ENCODE peak calls at places on chromosome 5, in eight cellular contexts. One of them, this sample, is unnamed. For H3K4me1, the result is how much of the 10 kb centered on the place peaks cover.

GRCh38 chr5:3736466-3736865 is 140.8 kb downstream of the IRX1 start:
- DNase-seq in uterus: no peak
- DNase-seq in breast epithelium: no peak
- DNase-seq in adrenal gland: no peak
- DNase-seq in effector memory CD4-positive, alpha-beta T cell: no peak
- DNase-seq in left lung: no peak
- DNase-seq in heart left ventricle: no peak
- DNase-seq in CD8-positive, alpha-beta T cell: no peak
- DNase-seq in this sample: no peak

GRCh38 chr5:122312670-122312988 is 592 bp downstream of the SNCAIP start:
- DNase-seq in uterus: peak
- DNase-seq in breast epithelium: no peak
- DNase-seq in adrenal gland: peak
- DNase-seq in effector memory CD4-positive, alpha-beta T cell: no peak
- DNase-seq in left lung: peak
- DNase-seq in heart left ventricle: peak
- DNase-seq in CD8-positive, alpha-beta T cell: no peak
- DNase-seq in this sample: no peak

GRCh38 chr5:112647428-112647827 is 90.3 kb upstream of the APC start:
- DNase-seq in uterus: no peak
- DNase-seq in breast epithelium: no peak
- DNase-seq in adrenal gland: no peak
- DNase-seq in effector memory CD4-positive, alpha-beta T cell: no peak
- DNase-seq in left lung: no peak
- DNase-seq in heart left ventricle: no peak
- DNase-seq in CD8-positive, alpha-beta T cell: no peak
- DNase-seq in this sample: no peak

GRCh38 chr5:4720831-4721230 is 419.3 kb upstream of the ADAMTS16 start:
- DNase-seq in uterus: no peak
- DNase-seq in breast epithelium: no peak
- DNase-seq in adrenal gland: peak
- DNase-seq in effector memory CD4-positive, alpha-beta T cell: no peak
- DNase-seq in left lung: no peak
- DNase-seq in heart left ventricle: no peak
- DNase-seq in CD8-positive, alpha-beta T cell: no peak
- DNase-seq in this sample: no peak

GRCh38 chr5:111134080-111134479 is 41.9 kb downstream of the WDR36 start:
- DNase-seq in uterus: no peak
- DNase-seq in breast epithelium: no peak
- DNase-seq in adrenal gland: no peak
- DNase-seq in effector memory CD4-positive, alpha-beta T cell: no peak
- DNase-seq in left lung: no peak
- DNase-seq in heart left ventricle: no peak
- DNase-seq in CD8-positive, alpha-beta T cell: no peak
- DNase-seq in this sample: no peak

GRCh38 chr5:64666058-64666457 is 24.2 kb upstream of the SHISAL2B start:
- DNase-seq in uterus: no peak
- DNase-seq in breast epithelium: no peak
- DNase-seq in adrenal gland: no peak
- DNase-seq in effector memory CD4-positive, alpha-beta T cell: no peak
- DNase-seq in left lung: no peak
- DNase-seq in heart left ventricle: no peak
- DNase-seq in CD8-positive, alpha-beta T cell: no peak
- DNase-seq in this sample: no peak

GRCh38 chr5:100693481-100693880 is 158.3 kb downstream of the FAM174A start:
- DNase-seq in uterus: no peak
- DNase-seq in breast epithelium: no peak
- DNase-seq in adrenal gland: no peak
- DNase-seq in effector memory CD4-positive, alpha-beta T cell: no peak
- DNase-seq in left lung: no peak
- DNase-seq in heart left ventricle: no peak
- DNase-seq in CD8-positive, alpha-beta T cell: no peak
- DNase-seq in this sample: no peak

GRCh38 chr5:178478370-178478769 is 111.8 kb downstream of the COL23A1 start:
- DNase-seq in uterus: no peak
- DNase-seq in breast epithelium: no peak
- DNase-seq in adrenal gland: no peak
- DNase-seq in effector memory CD4-positive, alpha-beta T cell: no peak
- DNase-seq in left lung: no peak
- DNase-seq in heart left ventricle: no peak
- DNase-seq in CD8-positive, alpha-beta T cell: no peak
- DNase-seq in this sample: no peak

GRCh38 chr5:178332096-178332780 is 99.6 kb upstream of the PHYKPL start:
- DNase-seq in uterus: no peak
- DNase-seq in breast epithelium: no peak
- DNase-seq in adrenal gland: no peak
- DNase-seq in effector memory CD4-positive, alpha-beta T cell: no peak
- DNase-seq in left lung: no peak
- DNase-seq in heart left ventricle: no peak
- DNase-seq in CD8-positive, alpha-beta T cell: no peak
- DNase-seq in this sample: no peak

GRCh38 chr5:125559296-125559695 is 812.9 kb upstream of the ZNF608 start:
- DNase-seq in uterus: no peak
- DNase-seq in breast epithelium: no peak
- DNase-seq in adrenal gland: peak
- DNase-seq in effector memory CD4-positive, alpha-beta T cell: no peak
- DNase-seq in left lung: no peak
- DNase-seq in heart left ventricle: peak
- DNase-seq in CD8-positive, alpha-beta T cell: no peak
- DNase-seq in this sample: no peak

GRCh38 chr5:159106569-159107282 is 7.0 kb upstream of the EBF1 start:
- DNase-seq in uterus: peak
- DNase-seq in breast epithelium: no peak
- DNase-seq in adrenal gland: peak
- DNase-seq in effector memory CD4-positive, alpha-beta T cell: peak
- DNase-seq in left lung: peak
- DNase-seq in heart left ventricle: peak
- DNase-seq in CD8-positive, alpha-beta T cell: peak
- DNase-seq in this sample: peak
- H3K4me3 ChIP-seq in uterus: peak
- H3K4me3 ChIP-seq in breast epithelium: peak
- H3K4me3 ChIP-seq in adrenal gland: no peak
- H3K4me3 ChIP-seq in effector memory CD4-positive, alpha-beta T cell: peak
- H3K4me3 ChIP-seq in left lung: no peak
- H3K4me3 ChIP-seq in heart left ventricle: peak
- H3K4me3 ChIP-seq in CD8-positive, alpha-beta T cell: peak
- H3K4me3 ChIP-seq in this sample: peak

GRCh38 chr5:149750596-149750995 is 20.5 kb downstream of the PPARGC1B start:
- DNase-seq in uterus: no peak
- DNase-seq in breast epithelium: no peak
- DNase-seq in adrenal gland: no peak
- DNase-seq in effector memory CD4-positive, alpha-beta T cell: no peak
- DNase-seq in left lung: no peak
- DNase-seq in heart left ventricle: no peak
- DNase-seq in CD8-positive, alpha-beta T cell: no peak
- DNase-seq in this sample: no peak
- H3K4me1 ChIP-seq in uterus: under half
- H3K4me1 ChIP-seq in breast epithelium: under half
- H3K4me1 ChIP-seq in adrenal gland: under half
- H3K4me1 ChIP-seq in effector memory CD4-positive, alpha-beta T cell: under half
- H3K4me1 ChIP-seq in left lung: under half
- H3K4me1 ChIP-seq in heart left ventricle: under half
- H3K4me1 ChIP-seq in CD8-positive, alpha-beta T cell: under half
- H3K4me1 ChIP-seq in this sample: under half

DNA sequence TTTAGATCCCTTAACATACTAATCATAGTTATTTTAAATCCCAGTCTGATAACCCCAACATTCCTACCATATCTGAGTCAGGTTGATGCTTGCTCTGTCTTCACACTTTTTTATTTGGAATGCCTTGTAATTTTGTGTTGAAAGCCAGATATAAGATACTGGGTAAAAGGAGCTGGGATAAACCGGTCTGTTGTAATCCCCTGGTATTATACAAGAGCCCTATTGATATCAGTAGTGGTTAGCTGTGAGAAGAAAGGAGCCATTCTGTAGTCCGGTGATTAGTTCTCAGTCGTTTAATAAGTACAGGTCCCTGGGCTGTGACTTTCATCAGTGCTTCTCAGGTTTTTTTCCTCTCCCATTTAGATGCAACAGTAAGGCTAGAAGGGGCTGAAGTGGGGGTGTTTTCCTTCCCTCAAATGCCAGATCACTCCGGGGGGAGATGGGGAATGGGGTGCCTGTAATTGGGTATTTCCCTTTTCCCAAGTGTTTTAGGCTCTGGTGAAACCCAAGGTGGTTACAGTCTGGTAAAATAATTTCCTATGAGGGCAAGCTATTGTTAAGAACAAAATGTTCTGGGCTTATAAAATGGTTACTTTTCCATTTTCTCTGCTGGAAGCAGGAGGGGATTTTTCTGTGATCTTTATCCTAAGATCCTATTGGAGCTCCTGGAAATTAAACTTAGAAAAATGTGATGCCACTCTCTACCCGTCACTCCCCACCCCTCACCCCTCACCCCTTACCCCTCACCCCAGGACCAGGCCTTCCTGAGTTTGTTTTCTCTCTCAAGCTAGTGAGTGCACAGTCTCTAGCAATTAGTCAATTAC is 72.7 kb downstream of the KCNN2 start:
- DNase-seq in uterus: no peak
- DNase-seq in breast epithelium: no peak
- DNase-seq in adrenal gland: no peak
- DNase-seq in effector memory CD4-positive, alpha-beta T cell: no peak
- DNase-seq in left lung: no peak
- DNase-seq in heart left ventricle: no peak
- DNase-seq in CD8-positive, alpha-beta T cell: no peak
- DNase-seq in this sample: no peak
- H3K4me3 ChIP-seq in uterus: no peak
- H3K4me3 ChIP-seq in breast epithelium: no peak
- H3K4me3 ChIP-seq in adrenal gland: no peak
- H3K4me3 ChIP-seq in effector memory CD4-positive, alpha-beta T cell: no peak
- H3K4me3 ChIP-seq in left lung: no peak
- H3K4me3 ChIP-seq in heart left ventricle: no peak
- H3K4me3 ChIP-seq in CD8-positive, alpha-beta T cell: no peak
- H3K4me3 ChIP-seq in this sample: peak

GRCh38 chr5:191036-191948 is at the start of gene LRRC14B:
- DNase-seq in uterus: no peak
- DNase-seq in breast epithelium: peak
- DNase-seq in adrenal gland: no peak
- DNase-seq in effector memory CD4-positive, alpha-beta T cell: no peak
- DNase-seq in left lung: no peak
- DNase-seq in heart left ventricle: peak
- DNase-seq in CD8-positive, alpha-beta T cell: peak
- DNase-seq in this sample: no peak
- H3K4me1 ChIP-seq in uterus: under half
- H3K4me1 ChIP-seq in breast epithelium: under half
- H3K4me1 ChIP-seq in adrenal gland: under half
- H3K4me1 ChIP-seq in effector memory CD4-positive, alpha-beta T cell: under half
- H3K4me1 ChIP-seq in left lung: under half
- H3K4me1 ChIP-seq in heart left ventricle: under half
- H3K4me1 ChIP-seq in CD8-positive, alpha-beta T cell: under half
- H3K4me1 ChIP-seq in this sample: half or more

GRCh38 chr5:84384604-84385575 is at the start of gene EDIL3:
- DNase-seq in uterus: peak
- DNase-seq in breast epithelium: no peak
- DNase-seq in adrenal gland: peak
- DNase-seq in effector memory CD4-positive, alpha-beta T cell: no peak
- DNase-seq in left lung: peak
- DNase-seq in heart left ventricle: peak
- DNase-seq in CD8-positive, alpha-beta T cell: no peak
- DNase-seq in this sample: no peak
- H3K4me3 ChIP-seq in uterus: peak
- H3K4me3 ChIP-seq in breast epithelium: peak
- H3K4me3 ChIP-seq in adrenal gland: peak
- H3K4me3 ChIP-seq in effector memory CD4-positive, alpha-beta T cell: no peak
- H3K4me3 ChIP-seq in left lung: peak
- H3K4me3 ChIP-seq in heart left ventricle: peak
- H3K4me3 ChIP-seq in CD8-positive, alpha-beta T cell: no peak
- H3K4me3 ChIP-seq in this sample: peak

GRCh38 chr5:81753429-81753828 is 2.5 kb upstream of the SSBP2 start:
- DNase-seq in uterus: no peak
- DNase-seq in breast epithelium: no peak
- DNase-seq in adrenal gland: no peak
- DNase-seq in effector memory CD4-positive, alpha-beta T cell: no peak
- DNase-seq in left lung: no peak
- DNase-seq in heart left ventricle: no peak
- DNase-seq in CD8-positive, alpha-beta T cell: no peak
- DNase-seq in this sample: no peak

GRCh38 chr5:81752644-81752963 is 1.7 kb upstream of the SSBP2 start:
- DNase-seq in uterus: no peak
- DNase-seq in breast epithelium: no peak
- DNase-seq in adrenal gland: no peak
- DNase-seq in effector memory CD4-positive, alpha-beta T cell: no peak
- DNase-seq in left lung: no peak
- DNase-seq in heart left ventricle: no peak
- DNase-seq in CD8-positive, alpha-beta T cell: no peak
- DNase-seq in this sample: no peak

GRCh38 chr5:81755320-81755719 is 4.4 kb upstream of the SSBP2 start:
- DNase-seq in uterus: peak
- DNase-seq in breast epithelium: no peak
- DNase-seq in adrenal gland: peak
- DNase-seq in effector memory CD4-positive, alpha-beta T cell: no peak
- DNase-seq in left lung: no peak
- DNase-seq in heart left ventricle: no peak
- DNase-seq in CD8-positive, alpha-beta T cell: no peak
- DNase-seq in this sample: peak

GRCh38 chr5:81756016-81756415 is 5.1 kb upstream of the SSBP2 start:
- DNase-seq in uterus: no peak
- DNase-seq in breast epithelium: no peak
- DNase-seq in adrenal gland: no peak
- DNase-seq in effector memory CD4-positive, alpha-beta T cell: no peak
- DNase-seq in left lung: no peak
- DNase-seq in heart left ventricle: no peak
- DNase-seq in CD8-positive, alpha-beta T cell: no peak
- DNase-seq in this sample: no peak

DNA sequence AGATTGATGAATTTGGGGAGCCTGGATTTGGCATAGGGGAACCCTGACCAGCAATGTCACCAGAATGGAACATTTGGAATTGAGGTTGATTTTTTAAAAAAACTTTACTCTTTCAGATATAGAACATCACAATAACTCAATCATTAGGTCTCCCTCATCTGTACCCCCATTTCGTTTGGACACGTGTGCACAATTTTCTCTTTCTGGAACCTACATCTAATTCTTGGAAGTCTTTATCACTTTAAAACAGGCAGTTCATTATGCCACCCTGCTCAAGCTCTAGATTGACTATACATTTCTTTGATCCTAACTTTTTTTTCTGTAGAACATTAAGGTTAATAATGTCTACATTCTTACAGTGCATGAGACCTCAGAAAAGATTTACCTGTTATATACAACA is 3.7 kb upstream of the SSBP2 start:
- DNase-seq in uterus: no peak
- DNase-seq in breast epithelium: no peak
- DNase-seq in adrenal gland: no peak
- DNase-seq in effector memory CD4-positive, alpha-beta T cell: no peak
- DNase-seq in left lung: no peak
- DNase-seq in heart left ventricle: no peak
- DNase-seq in CD8-positive, alpha-beta T cell: no peak
- DNase-seq in this sample: no peak
- H3K4me1 ChIP-seq in uterus: under half
- H3K4me1 ChIP-seq in breast epithelium: under half
- H3K4me1 ChIP-seq in adrenal gland: under half
- H3K4me1 ChIP-seq in effector memory CD4-positive, alpha-beta T cell: under half
- H3K4me1 ChIP-seq in left lung: under half
- H3K4me1 ChIP-seq in heart left ventricle: under half
- H3K4me1 ChIP-seq in CD8-positive, alpha-beta T cell: under half
- H3K4me1 ChIP-seq in this sample: under half